ENCODE peak calls at places on chromosomes 6 and 20, in five cellular contexts. Y is endothelial cell of umbilical vein, L is fibroblast of lung, P is keratinocyte, E is GM23248. F is an unnamed sample. For H3K4me1 and H3K79me2, the result is how much of the 10 kb centered on the place peaks cover.

GRCh38 chr6:110239516-110240265 is 59.5 kb downstream of the CDC40 start:
- DNase-seq in Y (no peak), L (no peak), P (no peak), E (no peak), F (no peak)

GRCh38 chr20:61500791-61501321 is 248.8 kb downstream of the CDH4 start:
- DNase-seq in Y (no peak), L (peak), P (no peak), E (peak), F (no peak)

GRCh38 chr6:123745877-123746276 is 57.8 kb upstream of the NKAIN2 start:
- DNase-seq in Y (peak), L (peak), P (no peak), E (peak), F (peak)

GRCh38 chr20:8464368-8464767 is 332.3 kb downstream of the PLCB1 start:
- DNase-seq in Y (peak), L (peak), P (no peak), E (no peak), F (no peak)

GRCh38 chr20:41111578-41111951 is 25.8 kb upstream of the PLCG1 start:
- DNase-seq in Y (no peak), L (no peak), P (no peak), E (no peak), F (no peak)

GRCh38 chr6:18978330-18979128 is 591.4 kb downstream of the RNF144B start:
- DNase-seq in Y (no peak), L (peak), P (no peak), E (peak), F (no peak)

GRCh38 chr20:50267041-50267865 is 76.6 kb downstream of the CEBPB start:
- DNase-seq in Y (no peak), L (peak), P (no peak), E (peak), F (peak)

GRCh38 chr6:90687751-90688380 is 101.0 kb upstream of the MAP3K7 start:
- DNase-seq in Y (no peak), L (no peak), P (no peak), E (no peak), F (no peak)

GRCh38 chr20:23399568-23400241 is 21.6 kb downstream of the NAPB start:
- DNase-seq in Y (no peak), L (peak), P (no peak), E (peak), F (no peak)

GRCh38 chr20:63772781-63773520 is 33.4 kb downstream of the SLC2A4RG start:
- DNase-seq in Y (no peak), L (no peak), P (no peak), E (peak), F (peak)

GRCh38 chr20:17023811-17024210 is 203.0 kb upstream of the PCSK2 start:
- DNase-seq in Y (no peak), L (peak), P (no peak), E (peak), F (no peak)

GRCh38 chr6:170082067-170082466 is 208.8 kb downstream of the DLL1 start:
- DNase-seq in Y (no peak), L (no peak), P (no peak), E (no peak), F (peak)

GRCh38 chr20:20207291-20207690 is 155.0 kb downstream of the CFAP61 start:
- DNase-seq in Y (no peak), L (no peak), P (no peak), E (no peak), F (no peak)

GRCh38 chr20:3226093-3226492 is 12.9 kb downstream of the SLC4A11 start:
- DNase-seq in Y (no peak), L (no peak), P (no peak), E (no peak), F (peak)

GRCh38 chr6:36577298-36577697 is 16.9 kb upstream of the SRSF3 start:
- DNase-seq in Y (no peak), L (peak), P (no peak), E (peak), F (peak)

GRCh38 chr6:83859410-83860346 is at the start of gene CYB5R4:
- DNase-seq in Y (peak), L (peak), P (peak), E (peak), F (peak)

GRCh38 chr6:43541774-43542471 is 25.0 kb downstream of the POLR1C start:
- DNase-seq in Y (no peak), L (no peak), P (no peak), E (no peak), F (no peak)

GRCh38 chr6:119978274-119978889 is 628.8 kb upstream of the MAN1A1 start:
- DNase-seq in Y (no peak), L (peak), P (no peak), E (peak), F (no peak)

GRCh38 chr6:53014744-53015143 is 19.7 kb upstream of the GSTA4 start:
- DNase-seq in Y (no peak), L (no peak), P (no peak), E (peak), F (no peak)

GRCh38 chr6:133062077-133062476 is 179.1 kb upstream of the EYA4 start:
- DNase-seq in Y (no peak), L (peak), P (no peak), E (peak), F (no peak)

GRCh38 chr6:11975353-11975977 is 36.6 kb upstream of the HIVEP1 start:
- DNase-seq in Y (no peak), L (no peak), P (no peak), E (no peak), F (no peak)

GRCh38 chr20:25984933-25985332 is 288.3 kb upstream of the ZNF337 start:
- DNase-seq in Y (peak), L (no peak), P (no peak), E (peak), F (peak)

GRCh38 chr6:26022166-26022510 is 59.5 kb downstream of the TRIM38 start:
- DNase-seq in Y (peak), L (peak), P (no peak), E (peak), F (no peak)

GRCh38 chr20:24493181-24493580 is 23.8 kb downstream of the SYNDIG1 start:
- DNase-seq in Y (no peak), L (no peak), P (no peak), E (no peak), F (no peak)

GRCh38 chr6:136072691-136073090 is 177.4 kb downstream of the MTFR2 start:
- DNase-seq in Y (no peak), L (no peak), P (no peak), E (no peak), F (no peak)

GRCh38 chr20:6533828-6534388 is 233.6 kb upstream of the BMP2 start:
- DNase-seq in Y (no peak), L (peak), P (no peak), E (peak), F (peak)

GRCh38 chr6:111750753-111751684 is 122.2 kb downstream of the FYN start:
- DNase-seq in Y (peak), L (peak), P (no peak), E (no peak), F (no peak)

GRCh38 chr6:130026859-130027258 is 8.5 kb downstream of the L3MBTL3 start:
- DNase-seq in Y (no peak), L (no peak), P (no peak), E (peak), F (peak)

GRCh38 chr6:34240329-34241248 is 3.9 kb downstream of the HMGA1 start:
- DNase-seq in Y (no peak), L (no peak), P (no peak), E (no peak), F (peak)

GRCh38 chr20:62494980-62495797 is 19.4 kb upstream of the GATA5 start:
- DNase-seq in Y (no peak), L (no peak), P (no peak), E (no peak), F (no peak)

GRCh38 chr20:64093013-64093503 is 8.9 kb upstream of the LKAAEAR1 start:
- DNase-seq in Y (no peak), L (no peak), P (no peak), E (peak), F (no peak)

GRCh38 chr6:138559153-138559552 is 59.9 kb upstream of the NHSL1 start:
- DNase-seq in Y (no peak), L (no peak), P (no peak), E (no peak), F (no peak)

GRCh38 chr6:41917528-41917927 is 3.4 kb downstream of the MED20 start:
- DNase-seq in Y (peak), L (peak), P (peak), E (peak), F (peak)

GRCh38 chr6:116400376-116400775 is 29.6 kb downstream of the DSE start:
- DNase-seq in Y (no peak), L (peak), P (no peak), E (peak), F (no peak)

GRCh38 chr6:44224978-44225330 is 1.6 kb downstream of the SLC29A1 start:
- DNase-seq in Y (no peak), L (no peak), P (no peak), E (no peak), F (no peak)

GRCh38 chr6:145882121-145882531 is 67.5 kb upstream of the FBXO30 start:
- DNase-seq in Y (no peak), L (peak), P (no peak), E (peak), F (no peak)

GRCh38 chr6:117309069-117309468 is 43.7 kb downstream of the VGLL2 start:
- DNase-seq in Y (no peak), L (no peak), P (no peak), E (no peak), F (no peak)

GRCh38 chr6:78460711-78461110 is 406.6 kb upstream of the IRAK1BP1 start:
- DNase-seq in Y (no peak), L (no peak), P (no peak), E (no peak), F (no peak)

GRCh38 chr6:144131248-144131709 is 19.0 kb upstream of the STX11 start:
- DNase-seq in Y (peak), L (peak), P (peak), E (peak), F (peak)

GRCh38 chr20:51339721-51340450 is 202.6 kb downstream of the NFATC2 start:
- DNase-seq in Y (peak), L (peak), P (no peak), E (no peak), F (no peak)

GRCh38 chr6:21309791-21310190 is 283.8 kb upstream of the SOX4 start:
- DNase-seq in Y (no peak), L (peak), P (no peak), E (no peak), F (no peak)
- H3K4me3 ChIP-seq in Y (no peak), L (peak), P (no peak), E (no peak), F (peak)

GRCh38 chr6:10385512-10386132 is 29.3 kb downstream of the TFAP2A start:
- DNase-seq in Y (no peak), L (no peak), P (no peak), E (no peak), F (no peak)
- H3K4me1 ChIP-seq in Y (under half), L (under half), P (under half), E (under half), F (under half)

GRCh38 chr6:142026471-142026870 is 106.3 kb upstream of the GJE1 start:
- DNase-seq in Y (no peak), L (no peak), P (no peak), E (no peak), F (no peak)
- H3K79me2 ChIP-seq in Y (under half), L (under half), P (under half), E (under half), F (under half)

GRCh38 chr20:58894652-58895051 is 42.1 kb downstream of the GNAS start:
- DNase-seq in Y (no peak), L (no peak), P (no peak), E (no peak), F (peak)
- H3K4me3 ChIP-seq in Y (no peak), L (peak), P (no peak), E (peak), F (peak)

GRCh38 chr20:43665466-43666176 is 1.3 kb upstream of the MYBL2 start:
- DNase-seq in Y (no peak), L (no peak), P (no peak), E (no peak), F (no peak)
- H3K4me1 ChIP-seq in Y (under half), L (under half), P (under half), E (under half), F (under half)

F was measured in osteoblast.